ENCODE peak calls at places on chromosomes 13 and 19, in nine cellular contexts. One of them, this sample, is unnamed.

GRCh38 chr19:13718733-13719132 is 45.6 kb upstream of the MRI1 start:
- DNase-seq in KG1: no peak
- DNase-seq in fibroblast of lung: peak; percentile 83
- DNase-seq in globus pallidus: peak; percentile 67
- DNase-seq in CD8-positive, alpha-beta memory T cell: no peak
- DNase-seq in fibroblast of pulmonary artery: peak; percentile 34
- DNase-seq in stimulated activated CD8-positive, alpha-beta memory T cell treated with anti-CD3 and anti-CD28 coated beads, Interleukin-2, amount 100 ng/mL, for 48 hours: no peak
- DNase-seq in OCI-LY7: no peak
- DNase-seq in COR-L47: peak; percentile 87
- DNase-seq in this sample: no peak

GRCh38 chr13:72849571-72849970 is 67.6 kb downstream of the PIBF1 start:
- DNase-seq in KG1: no peak
- DNase-seq in fibroblast of lung: peak; percentile 12
- DNase-seq in globus pallidus: no peak
- DNase-seq in CD8-positive, alpha-beta memory T cell: no peak
- DNase-seq in fibroblast of pulmonary artery: peak; percentile 35
- DNase-seq in stimulated activated CD8-positive, alpha-beta memory T cell treated with anti-CD3 and anti-CD28 coated beads, Interleukin-2, amount 100 ng/mL, for 48 hours: no peak
- DNase-seq in OCI-LY7: no peak
- DNase-seq in COR-L47: no peak
- DNase-seq in this sample: no peak

GRCh38 chr19:30447276-30447870 is 75.2 kb downstream of the ZNF536 start:
- DNase-seq in KG1: no peak
- DNase-seq in fibroblast of lung: no peak
- DNase-seq in globus pallidus: no peak
- DNase-seq in CD8-positive, alpha-beta memory T cell: no peak
- DNase-seq in fibroblast of pulmonary artery: no peak
- DNase-seq in stimulated activated CD8-positive, alpha-beta memory T cell treated with anti-CD3 and anti-CD28 coated beads, Interleukin-2, amount 100 ng/mL, for 48 hours: no peak
- DNase-seq in OCI-LY7: no peak
- DNase-seq in COR-L47: no peak
- DNase-seq in this sample: no peak

GRCh38 chr13:31424130-31424729 is 224.5 kb downstream of the B3GLCT start:
- DNase-seq in KG1: peak; percentile 78
- DNase-seq in fibroblast of lung: peak; percentile 78
- DNase-seq in globus pallidus: peak; percentile 67
- DNase-seq in CD8-positive, alpha-beta memory T cell: peak; percentile 19
- DNase-seq in fibroblast of pulmonary artery: peak; percentile 88
- DNase-seq in stimulated activated CD8-positive, alpha-beta memory T cell treated with anti-CD3 and anti-CD28 coated beads, Interleukin-2, amount 100 ng/mL, for 48 hours: peak; percentile 50
- DNase-seq in OCI-LY7: peak; percentile 88
- DNase-seq in COR-L47: peak; percentile 64
- DNase-seq in this sample: peak; percentile 53

GRCh38 chr13:97120976-97121375 is 101.2 kb upstream of the MBNL2 start:
- DNase-seq in KG1: no peak
- DNase-seq in fibroblast of lung: no peak
- DNase-seq in globus pallidus: no peak
- DNase-seq in CD8-positive, alpha-beta memory T cell: no peak
- DNase-seq in fibroblast of pulmonary artery: no peak
- DNase-seq in stimulated activated CD8-positive, alpha-beta memory T cell treated with anti-CD3 and anti-CD28 coated beads, Interleukin-2, amount 100 ng/mL, for 48 hours: no peak
- DNase-seq in OCI-LY7: no peak
- DNase-seq in COR-L47: no peak
- DNase-seq in this sample: no peak

GRCh38 chr13:26022538-26023292 is 29.1 kb downstream of the SHISA2 start:
- DNase-seq in KG1: no peak
- DNase-seq in fibroblast of lung: peak; percentile 77
- DNase-seq in globus pallidus: no peak
- DNase-seq in CD8-positive, alpha-beta memory T cell: no peak
- DNase-seq in fibroblast of pulmonary artery: peak; percentile 44
- DNase-seq in stimulated activated CD8-positive, alpha-beta memory T cell treated with anti-CD3 and anti-CD28 coated beads, Interleukin-2, amount 100 ng/mL, for 48 hours: no peak
- DNase-seq in OCI-LY7: no peak
- DNase-seq in COR-L47: no peak
- DNase-seq in this sample: no peak

GRCh38 chr19:4732680-4733114 is 9.1 kb upstream of the DPP9 start:
- DNase-seq in KG1: peak; percentile 6
- DNase-seq in fibroblast of lung: peak; percentile 63
- DNase-seq in globus pallidus: peak; percentile 52
- DNase-seq in CD8-positive, alpha-beta memory T cell: peak; percentile 55
- DNase-seq in fibroblast of pulmonary artery: peak; percentile 73
- DNase-seq in stimulated activated CD8-positive, alpha-beta memory T cell treated with anti-CD3 and anti-CD28 coated beads, Interleukin-2, amount 100 ng/mL, for 48 hours: peak; percentile 30
- DNase-seq in OCI-LY7: peak; percentile 85
- DNase-seq in COR-L47: peak; percentile 68
- DNase-seq in this sample: no peak

GRCh38 chr13:51534075-51534817 is 50.0 kb upstream of the WDFY2 start:
- DNase-seq in KG1: no peak
- DNase-seq in fibroblast of lung: no peak
- DNase-seq in globus pallidus: peak; percentile 73
- DNase-seq in CD8-positive, alpha-beta memory T cell: peak; percentile 23
- DNase-seq in fibroblast of pulmonary artery: no peak
- DNase-seq in stimulated activated CD8-positive, alpha-beta memory T cell treated with anti-CD3 and anti-CD28 coated beads, Interleukin-2, amount 100 ng/mL, for 48 hours: no peak
- DNase-seq in OCI-LY7: no peak
- DNase-seq in COR-L47: no peak
- DNase-seq in this sample: peak; percentile 86

GRCh38 chr13:50842246-50842645 is 1.2 kb downstream of the DLEU7 start:
- DNase-seq in KG1: no peak
- DNase-seq in fibroblast of lung: no peak
- DNase-seq in globus pallidus: no peak
- DNase-seq in CD8-positive, alpha-beta memory T cell: no peak
- DNase-seq in fibroblast of pulmonary artery: no peak
- DNase-seq in stimulated activated CD8-positive, alpha-beta memory T cell treated with anti-CD3 and anti-CD28 coated beads, Interleukin-2, amount 100 ng/mL, for 48 hours: no peak
- DNase-seq in OCI-LY7: no peak
- DNase-seq in COR-L47: no peak
- DNase-seq in this sample: no peak

GRCh38 chr19:49086296-49086695 is 1.0 kb downstream of the SNRNP70 start:
- DNase-seq in KG1: no peak
- DNase-seq in fibroblast of lung: no peak
- DNase-seq in globus pallidus: no peak
- DNase-seq in CD8-positive, alpha-beta memory T cell: no peak
- DNase-seq in fibroblast of pulmonary artery: no peak
- DNase-seq in stimulated activated CD8-positive, alpha-beta memory T cell treated with anti-CD3 and anti-CD28 coated beads, Interleukin-2, amount 100 ng/mL, for 48 hours: no peak
- DNase-seq in OCI-LY7: no peak
- DNase-seq in COR-L47: no peak
- DNase-seq in this sample: no peak

GRCh38 chr19:16373989-16374388 is 49.4 kb downstream of the KLF2 start:
- DNase-seq in KG1: no peak
- DNase-seq in fibroblast of lung: no peak
- DNase-seq in globus pallidus: no peak
- DNase-seq in CD8-positive, alpha-beta memory T cell: no peak
- DNase-seq in fibroblast of pulmonary artery: no peak
- DNase-seq in stimulated activated CD8-positive, alpha-beta memory T cell treated with anti-CD3 and anti-CD28 coated beads, Interleukin-2, amount 100 ng/mL, for 48 hours: no peak
- DNase-seq in OCI-LY7: no peak
- DNase-seq in COR-L47: no peak
- DNase-seq in this sample: no peak

GRCh38 chr13:40682449-40683240 is 16.2 kb upstream of the FOXO1 start:
- DNase-seq in KG1: peak; percentile 47
- DNase-seq in fibroblast of lung: peak; percentile 62
- DNase-seq in globus pallidus: peak; percentile 16
- DNase-seq in CD8-positive, alpha-beta memory T cell: peak; percentile 50
- DNase-seq in fibroblast of pulmonary artery: no peak
- DNase-seq in stimulated activated CD8-positive, alpha-beta memory T cell treated with anti-CD3 and anti-CD28 coated beads, Interleukin-2, amount 100 ng/mL, for 48 hours: no peak
- DNase-seq in OCI-LY7: peak; percentile 86
- DNase-seq in COR-L47: no peak
- DNase-seq in this sample: no peak

GRCh38 chr13:33925563-33925962 is 107.6 kb downstream of the RFC3 start:
- DNase-seq in KG1: no peak
- DNase-seq in fibroblast of lung: no peak
- DNase-seq in globus pallidus: no peak
- DNase-seq in CD8-positive, alpha-beta memory T cell: no peak
- DNase-seq in fibroblast of pulmonary artery: no peak
- DNase-seq in stimulated activated CD8-positive, alpha-beta memory T cell treated with anti-CD3 and anti-CD28 coated beads, Interleukin-2, amount 100 ng/mL, for 48 hours: no peak
- DNase-seq in OCI-LY7: no peak
- DNase-seq in COR-L47: no peak
- DNase-seq in this sample: no peak

GRCh38 chr19:52734340-52734892 is 428 bp downstream of the ZNF611 start:
- DNase-seq in KG1: no peak
- DNase-seq in fibroblast of lung: no peak
- DNase-seq in globus pallidus: no peak
- DNase-seq in CD8-positive, alpha-beta memory T cell: no peak
- DNase-seq in fibroblast of pulmonary artery: peak; percentile 6
- DNase-seq in stimulated activated CD8-positive, alpha-beta memory T cell treated with anti-CD3 and anti-CD28 coated beads, Interleukin-2, amount 100 ng/mL, for 48 hours: no peak
- DNase-seq in OCI-LY7: no peak
- DNase-seq in COR-L47: peak; percentile 1
- DNase-seq in this sample: no peak

GRCh38 chr19:19552811-19553210 is 14.7 kb downstream of the CILP2 start:
- DNase-seq in KG1: no peak
- DNase-seq in fibroblast of lung: peak; percentile 21
- DNase-seq in globus pallidus: no peak
- DNase-seq in CD8-positive, alpha-beta memory T cell: no peak
- DNase-seq in fibroblast of pulmonary artery: peak; percentile 34
- DNase-seq in stimulated activated CD8-positive, alpha-beta memory T cell treated with anti-CD3 and anti-CD28 coated beads, Interleukin-2, amount 100 ng/mL, for 48 hours: peak; percentile 21
- DNase-seq in OCI-LY7: peak; percentile 19
- DNase-seq in COR-L47: no peak
- DNase-seq in this sample: no peak

GRCh38 chr13:94209110-94209509 is 270.4 kb downstream of the DCT start:
- DNase-seq in KG1: no peak
- DNase-seq in fibroblast of lung: peak; percentile 6
- DNase-seq in globus pallidus: no peak
- DNase-seq in CD8-positive, alpha-beta memory T cell: no peak
- DNase-seq in fibroblast of pulmonary artery: peak; percentile 43
- DNase-seq in stimulated activated CD8-positive, alpha-beta memory T cell treated with anti-CD3 and anti-CD28 coated beads, Interleukin-2, amount 100 ng/mL, for 48 hours: no peak
- DNase-seq in OCI-LY7: no peak
- DNase-seq in COR-L47: peak; percentile 15
- DNase-seq in this sample: no peak

GRCh38 chr13:33678906-33679657 is 138.9 kb upstream of the RFC3 start:
- DNase-seq in KG1: no peak
- DNase-seq in fibroblast of lung: peak; percentile 34
- DNase-seq in globus pallidus: peak; percentile 53
- DNase-seq in CD8-positive, alpha-beta memory T cell: no peak
- DNase-seq in fibroblast of pulmonary artery: peak; percentile 95
- DNase-seq in stimulated activated CD8-positive, alpha-beta memory T cell treated with anti-CD3 and anti-CD28 coated beads, Interleukin-2, amount 100 ng/mL, for 48 hours: peak; percentile 68
- DNase-seq in OCI-LY7: no peak
- DNase-seq in COR-L47: no peak
- DNase-seq in this sample: peak; percentile 88

This sample was measured in GF-D8.